ENCODE peak calls at places on chromosome 12, in five cellular contexts. U, P, N, Y and X are unnamed samples.

GRCh38 chr12:49296034-49296835 is 1.3 kb downstream of the PRPH start:
- DNase-seq in N (peak), P (no peak), U (no peak), Y (no peak), X (no peak)

GRCh38 chr12:99521664-99522063 is 125.9 kb upstream of the GARIN6 start:
- DNase-seq in U (no peak), P (no peak), Y (no peak), N (no peak), X (no peak)

GRCh38 chr12:131893605-131894312 is 663 bp upstream of the ULK1 start:
- DNase-seq in N (no peak), U (no peak), Y (no peak), P (no peak), X (no peak)

GRCh38 chr12:13258212-13258611 is 61.7 kb downstream of the EMP1 start:
- DNase-seq in P (no peak), Y (no peak), N (peak), U (no peak), X (no peak)

GRCh38 chr12:30806989-30807694 is 52.4 kb upstream of the CAPRIN2 start:
- DNase-seq in P (no peak), N (peak), Y (peak), U (no peak), X (peak)

GRCh38 chr12:6613015-6613775 is 6.0 kb upstream of the CHD4 start:
- DNase-seq in P (no peak), U (peak), Y (peak), N (peak), X (peak)

GRCh38 chr12:114668905-114669304 is 15.1 kb downstream of the TBX3 start:
- DNase-seq in Y (no peak), P (no peak), U (no peak), N (no peak), X (no peak)

GRCh38 chr12:81077329-81077685 is 572 bp upstream of the ACSS3 start:
- DNase-seq in Y (no peak), N (peak), P (no peak), U (no peak), X (peak)

GRCh38 chr12:123004287-123004686 is 23.8 kb downstream of the ARL6IP4 start:
- DNase-seq in Y (no peak), N (no peak), P (no peak), U (no peak), X (no peak)

GRCh38 chr12:110249716-110250225 is 31.3 kb upstream of the ATP2A2 start:
- DNase-seq in Y (no peak), P (no peak), U (no peak), N (no peak), X (no peak)

GRCh38 chr12:99009654-99010296 is 364.7 kb downstream of the APAF1 start:
- DNase-seq in U (no peak), Y (no peak), P (no peak), N (no peak), X (no peak)

GRCh38 chr12:16939871-16940306 is 333.9 kb upstream of the LMO3 start:
- DNase-seq in N (peak), P (no peak), U (no peak), Y (peak), X (peak)

GRCh38 chr12:4303750-4304149 is 17.3 kb upstream of the TIGAR start:
- DNase-seq in N (no peak), P (no peak), U (no peak), Y (no peak), X (no peak)

GRCh38 chr12:98644433-98644711 is 216 bp downstream of the IKBIP start:
- DNase-seq in N (no peak), P (no peak), U (no peak), Y (no peak), X (no peak)

GRCh38 chr12:5739862-5740370 is 205.1 kb downstream of the ANO2 start:
- DNase-seq in Y (no peak), P (no peak), U (no peak), N (no peak), X (no peak)

GRCh38 chr12:122183588-122183940 is 641 bp downstream of the LRRC43 start:
- DNase-seq in P (no peak), Y (no peak), U (no peak), N (no peak), X (no peak)

GRCh38 chr12:114711689-114712152 is 27.7 kb upstream of the TBX3 start:
- DNase-seq in N (peak), Y (no peak), P (no peak), U (no peak), X (no peak)

GRCh38 chr12:131002271-131002670 is 48.6 kb downstream of the ADGRD1 start:
- DNase-seq in P (no peak), U (no peak), Y (no peak), N (no peak), X (no peak)

GRCh38 chr12:53345486-53346195 is 9.5 kb upstream of the SP7 start:
- DNase-seq in N (no peak), Y (no peak), U (no peak), P (no peak), X (peak)

GRCh38 chr12:46907791-46908190 is 82.0 kb upstream of the SLC38A4 start:
- DNase-seq in P (no peak), U (no peak), Y (no peak), N (no peak), X (no peak)

GRCh38 chr12:80655751-80656150 is 51.7 kb upstream of the MYF6 start:
- DNase-seq in Y (no peak), U (no peak), N (no peak), P (no peak), X (no peak)

GRCh38 chr12:62834406-62834805 is 100.5 kb downstream of the PPM1H start:
- DNase-seq in Y (no peak), N (no peak), P (no peak), U (no peak), X (no peak)

GRCh38 chr12:6432991-6433390 is 11.8 kb upstream of the CD27 start:
- DNase-seq in Y (no peak), N (no peak), P (no peak), U (no peak), X (no peak)

GRCh38 chr12:29200586-29200985 is 51.5 kb downstream of the FAR2 start:
- DNase-seq in Y (no peak), N (peak), P (no peak), U (no peak), X (no peak)

GRCh38 chr12:65252515-65252914 is 26.0 kb upstream of the MSRB3 start:
- DNase-seq in N (no peak), Y (no peak), P (no peak), U (no peak), X (no peak)

DNA sequence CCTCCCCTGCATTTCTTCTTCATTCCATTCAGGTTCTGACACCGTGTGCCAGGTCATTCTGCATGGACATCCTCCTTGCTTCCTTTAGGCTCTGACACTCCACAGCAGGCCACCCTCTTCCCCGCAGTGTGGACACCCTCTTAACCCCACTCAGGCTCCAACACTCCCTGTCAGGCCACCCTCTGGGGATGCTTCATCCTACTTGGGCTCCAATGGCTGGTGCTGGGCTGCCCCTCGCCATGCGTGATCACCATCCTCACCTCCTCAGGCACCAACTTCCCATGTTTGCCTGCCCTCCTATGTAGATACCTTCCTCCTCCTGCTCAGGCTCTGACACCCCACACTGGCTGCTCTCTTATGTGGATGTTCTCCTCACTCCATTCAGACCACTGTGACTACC is 6.6 kb upstream of the SNRPF start:
- DNase-seq in U (no peak), P (no peak), N (no peak), Y (no peak), X (no peak)
- H3K27ac ChIP-seq in U (no peak), P (no peak), N (no peak), Y (no peak), X (no peak)

GRCh38 chr12:124232654-124232987 is 62.3 kb upstream of the RFLNA start:
- DNase-seq in U (no peak), P (no peak), N (peak), Y (no peak), X (no peak)

GRCh38 chr12:124233041-124233836 is 61.7 kb upstream of the RFLNA start:
- DNase-seq in N (no peak), P (peak), U (no peak), Y (no peak), X (peak)

GRCh38 chr12:124230789-124231188 is 64.1 kb upstream of the RFLNA start:
- DNase-seq in N (no peak), P (no peak), U (no peak), Y (no peak), X (no peak)

GRCh38 chr12:124230117-124230757 is 64.7 kb upstream of the RFLNA start:
- DNase-seq in P (no peak), U (no peak), Y (no peak), N (no peak), X (no peak)

GRCh38 chr12:124231980-124232653 is 62.8 kb upstream of the RFLNA start:
- DNase-seq in P (no peak), U (no peak), N (no peak), Y (no peak), X (no peak)
- H3K4me3 ChIP-seq in P (no peak), U (no peak), N (no peak), Y (no peak), X (no peak)

GRCh38 chr12:102534899-102535298 is 54.5 kb upstream of the IGF1 start:
- DNase-seq in N (no peak), P (no peak), Y (no peak), U (no peak), X (no peak)
- H3K27ac ChIP-seq in N (no peak), P (no peak), Y (no peak), U (no peak), X (no peak)

GRCh38 chr12:120238839-120239445 is 26.6 kb downstream of the PXN start:
- DNase-seq in N (no peak), P (no peak), Y (no peak), U (no peak), X (no peak)

GRCh38 chr12:120234643-120235368 is 30.7 kb downstream of the PXN start:
- DNase-seq in P (peak), Y (peak), U (peak), N (peak), X (peak)

GRCh38 chr12:120235369-120236123 is 30.0 kb downstream of the PXN start:
- DNase-seq in U (no peak), Y (no peak), N (peak), P (no peak), X (no peak)

GRCh38 chr12:120238224-120238616 is 27.3 kb downstream of the PXN start:
- DNase-seq in N (no peak), Y (no peak), P (no peak), U (no peak), X (no peak)

GRCh38 chr12:120236124-120236398 is 29.5 kb downstream of the PXN start:
- DNase-seq in N (no peak), U (no peak), P (no peak), Y (no peak), X (no peak)
- H3K4me3 ChIP-seq in N (no peak), U (no peak), P (no peak), Y (no peak), X (no peak)

DNA sequence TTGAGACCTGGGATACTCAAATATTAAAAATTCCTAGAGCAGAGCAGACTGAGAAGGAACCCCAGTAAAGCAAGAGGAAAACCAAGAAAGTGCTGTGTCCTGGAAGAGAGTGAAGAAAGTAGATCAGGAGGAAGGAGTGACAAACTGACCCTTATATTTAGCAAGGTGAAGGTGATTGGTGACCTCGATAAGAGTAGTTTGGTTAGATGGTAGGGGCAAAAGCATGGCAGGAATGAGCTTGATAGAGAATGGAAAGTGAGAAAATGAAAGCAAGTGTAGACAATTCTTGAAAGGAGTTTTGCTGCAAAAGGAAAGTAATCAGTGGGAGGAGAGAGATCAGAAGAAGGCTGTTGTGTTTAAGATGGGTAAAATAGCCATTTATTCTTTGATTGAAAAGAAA is 51.1 kb downstream of the RASSF8 start:
- DNase-seq in U (no peak), Y (no peak), N (no peak), P (no peak), X (no peak)
- H3K27ac ChIP-seq in U (no peak), Y (no peak), N (peak), P (no peak), X (no peak)

DNA sequence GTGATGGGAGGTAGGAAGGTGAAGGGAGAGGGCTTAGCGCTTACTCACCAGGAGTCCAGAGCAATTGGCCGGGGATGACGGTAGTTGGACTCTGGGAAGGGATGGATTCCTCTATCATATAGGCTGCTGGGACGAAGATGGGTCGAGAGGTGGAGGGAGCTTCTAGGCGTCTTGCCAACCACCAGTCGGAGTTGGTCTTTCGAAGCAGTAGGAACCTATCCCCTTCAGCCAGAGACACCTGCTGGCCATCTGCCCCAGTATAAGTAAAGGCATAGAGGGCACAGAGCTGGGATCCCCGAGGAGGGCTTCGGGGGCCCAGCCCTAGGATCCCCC is 657 bp downstream of the ARHGAP9 start:
- DNase-seq in U (no peak), Y (no peak), N (no peak), P (no peak), X (no peak)
- H3K4me3 ChIP-seq in U (no peak), Y (no peak), N (no peak), P (no peak), X (no peak)

GRCh38 chr12:56082967-56083366 is 3.0 kb downstream of the ERBB3 start:
- DNase-seq in U (no peak), P (no peak), N (no peak), Y (no peak), X (no peak)
- H3K27ac ChIP-seq in U (peak), P (no peak), N (no peak), Y (no peak), X (no peak)

DNA sequence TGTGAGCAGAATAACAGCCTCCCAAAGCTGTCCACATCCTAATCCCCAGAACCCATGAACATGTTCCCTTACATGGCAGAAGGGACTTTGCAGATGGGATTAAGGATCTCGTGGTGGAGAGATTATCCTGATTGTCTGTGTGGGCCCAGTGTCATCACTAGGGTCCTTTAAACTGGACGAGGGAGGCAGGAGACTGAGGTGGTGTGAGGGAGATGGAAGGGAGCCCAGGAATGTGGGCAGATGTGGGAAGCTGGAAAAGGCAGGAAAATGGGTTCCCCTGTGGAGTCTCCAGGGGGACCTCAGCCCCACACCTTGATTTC is 9.7 kb upstream of the KRT80 start:
- DNase-seq in N (no peak), P (no peak), U (no peak), Y (peak), X (no peak)
- H3K4me3 ChIP-seq in N (no peak), P (no peak), U (no peak), Y (no peak), X (no peak)

GRCh38 chr12:27624586-27624985 is 71.7 kb upstream of the REP15 start:
- DNase-seq in P (no peak), U (no peak), Y (no peak), N (no peak), X (no peak)
- H3K27ac ChIP-seq in P (no peak), U (no peak), Y (no peak), N (no peak), X (peak)

DNA sequence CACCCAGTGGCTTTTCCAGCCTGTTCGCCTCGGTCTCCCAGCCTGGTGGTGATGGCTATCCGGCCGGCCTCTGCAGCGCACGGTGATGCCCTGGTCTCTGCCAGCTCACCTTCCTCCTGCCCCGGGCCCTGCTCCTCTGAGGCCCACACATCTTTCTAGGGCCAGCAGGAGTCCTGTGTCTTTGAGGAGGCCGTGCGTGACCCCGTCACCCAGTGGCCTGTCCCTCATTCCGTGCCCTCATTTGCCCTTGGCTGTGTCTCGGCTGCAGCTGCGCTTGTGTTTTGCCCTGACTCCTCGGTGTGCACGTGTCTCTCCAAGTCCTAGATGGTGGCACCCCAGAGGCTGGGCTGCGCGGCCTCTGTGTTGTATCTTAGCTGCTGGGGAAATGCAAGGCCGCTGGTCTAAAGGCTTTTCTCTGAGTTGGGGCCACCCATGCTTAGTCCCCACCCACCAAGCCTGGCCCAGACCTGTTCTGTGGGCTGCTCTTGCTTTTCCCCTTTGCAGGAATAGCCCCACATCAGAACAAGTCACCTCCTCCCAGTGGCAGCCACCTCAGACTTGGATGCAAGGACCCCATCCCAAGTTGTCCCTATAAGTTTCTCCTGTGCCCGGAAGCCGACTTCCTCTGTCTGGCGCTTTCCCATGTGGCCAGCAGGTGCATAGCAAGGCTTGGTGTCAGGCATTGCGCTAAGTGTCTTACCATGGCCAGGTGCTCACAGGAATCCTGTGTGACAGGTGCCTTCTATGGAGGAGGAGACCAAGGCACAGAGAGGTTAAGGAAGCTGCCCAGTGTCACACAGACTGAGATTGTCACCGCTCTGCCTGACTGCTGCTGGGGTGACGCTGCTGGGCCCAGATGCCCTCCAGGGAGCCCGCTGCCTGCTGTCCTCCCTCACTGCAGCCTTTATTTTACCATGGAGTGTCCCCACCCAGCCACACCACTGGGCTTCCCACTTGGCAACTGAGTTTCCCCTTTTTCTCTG is 64.5 kb downstream of the TSPAN9 start:
- DNase-seq in Y (no peak), P (no peak), N (no peak), U (no peak), X (no peak)
- H3K4me3 ChIP-seq in Y (no peak), P (no peak), N (no peak), U (no peak), X (no peak)